ENCODE peak calls at places on chromosomes 11 and 22, in four cellular contexts. One of them, this sample, is unnamed. For H3K4me1, the result is how much of the 10 kb centered on the place peaks cover.

GRCh38 chr22:41256254-41256897 is 15.6 kb upstream of the CHADL start:
- DNase-seq in ascending aorta: no peak
- DNase-seq in tibial nerve: no peak
- DNase-seq in Caco-2: no peak
- DNase-seq in this sample: no peak

GRCh38 chr11:36243641-36244040 is 45.6 kb downstream of the COMMD9 start:
- DNase-seq in ascending aorta: no peak
- DNase-seq in tibial nerve: no peak
- DNase-seq in Caco-2: no peak
- DNase-seq in this sample: no peak

GRCh38 chr22:33083212-33083611 is 25.0 kb upstream of the SYN3 start:
- DNase-seq in ascending aorta: no peak
- DNase-seq in tibial nerve: no peak
- DNase-seq in Caco-2: no peak
- DNase-seq in this sample: no peak

GRCh38 chr11:85742873-85743275 is 56.9 kb upstream of the CCDC89 start:
- DNase-seq in ascending aorta: no peak
- DNase-seq in tibial nerve: no peak
- DNase-seq in Caco-2: no peak
- DNase-seq in this sample: no peak

GRCh38 chr22:48263431-48263765 is 1500.9 kb downstream of the TBC1D22A start:
- DNase-seq in ascending aorta: no peak
- DNase-seq in tibial nerve: no peak
- DNase-seq in Caco-2: no peak
- DNase-seq in this sample: peak

GRCh38 chr11:44600739-44601416 is 35.4 kb downstream of the CD82 start:
- DNase-seq in ascending aorta: no peak
- DNase-seq in tibial nerve: no peak
- DNase-seq in Caco-2: no peak
- DNase-seq in this sample: no peak

GRCh38 chr11:117075186-117075585 is 23.0 kb downstream of the SIK3 start:
- DNase-seq in ascending aorta: no peak
- DNase-seq in tibial nerve: no peak
- DNase-seq in Caco-2: no peak
- DNase-seq in this sample: no peak

GRCh38 chr11:102703826-102704493 is 1.6 kb downstream of the MMP27 start:
- DNase-seq in ascending aorta: no peak
- DNase-seq in tibial nerve: no peak
- DNase-seq in Caco-2: no peak
- DNase-seq in this sample: no peak

GRCh38 chr11:128653828-128654231 is 40.0 kb upstream of the FLI1 start:
- DNase-seq in ascending aorta: peak
- DNase-seq in tibial nerve: peak
- DNase-seq in Caco-2: no peak
- DNase-seq in this sample: peak

GRCh38 chr22:28282346-28282745 is 363.3 kb upstream of the PITPNB start:
- DNase-seq in ascending aorta: no peak
- DNase-seq in tibial nerve: no peak
- DNase-seq in Caco-2: no peak
- DNase-seq in this sample: no peak

GRCh38 chr22:35582861-35583670 is 34.1 kb downstream of the MB start:
- DNase-seq in ascending aorta: no peak
- DNase-seq in tibial nerve: peak
- DNase-seq in Caco-2: peak
- DNase-seq in this sample: no peak

GRCh38 chr11:119055901-119056300 is 1.1 kb downstream of the HYOU1 start:
- DNase-seq in ascending aorta: no peak
- DNase-seq in tibial nerve: no peak
- DNase-seq in Caco-2: no peak
- DNase-seq in this sample: no peak

GRCh38 chr22:37192741-37193140 is 4.7 kb upstream of the C1QTNF6 start:
- DNase-seq in ascending aorta: no peak
- DNase-seq in tibial nerve: no peak
- DNase-seq in Caco-2: no peak
- DNase-seq in this sample: peak

GRCh38 chr11:61124574-61125309 is 22.5 kb downstream of the CD5 start:
- DNase-seq in ascending aorta: no peak
- DNase-seq in tibial nerve: no peak
- DNase-seq in Caco-2: no peak
- DNase-seq in this sample: no peak

GRCh38 chr11:14612624-14613023 is 31.0 kb upstream of the PDE3B start:
- DNase-seq in ascending aorta: no peak
- DNase-seq in tibial nerve: no peak
- DNase-seq in Caco-2: no peak
- DNase-seq in this sample: no peak

GRCh38 chr11:11672764-11673163 is 51.0 kb upstream of the GALNT18 start:
- DNase-seq in ascending aorta: no peak
- DNase-seq in tibial nerve: no peak
- DNase-seq in Caco-2: no peak
- DNase-seq in this sample: no peak

GRCh38 chr11:134911514-134912180 is 499.6 kb upstream of the B3GAT1 start:
- DNase-seq in ascending aorta: no peak
- DNase-seq in tibial nerve: no peak
- DNase-seq in Caco-2: peak
- DNase-seq in this sample: no peak

GRCh38 chr11:7143908-7144307 is 55.1 kb downstream of the RBMXL2 start:
- DNase-seq in ascending aorta: no peak
- DNase-seq in tibial nerve: no peak
- DNase-seq in Caco-2: no peak
- DNase-seq in this sample: no peak

GRCh38 chr11:62601114-62601363 is 626 bp downstream of the MTA2 start:
- DNase-seq in ascending aorta: no peak
- DNase-seq in tibial nerve: no peak
- DNase-seq in Caco-2: no peak
- DNase-seq in this sample: no peak

GRCh38 chr11:1202154-1202775 is 20.6 kb upstream of the MUC5B start:
- DNase-seq in ascending aorta: no peak
- DNase-seq in tibial nerve: no peak
- DNase-seq in Caco-2: no peak
- DNase-seq in this sample: peak

GRCh38 chr11:86978756-86979608 is 23.8 kb upstream of the FZD4 start:
- DNase-seq in ascending aorta: no peak
- DNase-seq in tibial nerve: peak
- DNase-seq in Caco-2: peak
- DNase-seq in this sample: no peak

GRCh38 chr11:123588117-123588815 is 66.2 kb downstream of the SCN3B start:
- DNase-seq in ascending aorta: no peak
- DNase-seq in tibial nerve: no peak
- DNase-seq in Caco-2: peak
- DNase-seq in this sample: no peak

GRCh38 chr22:48779211-48779643 is 1048.4 kb downstream of the BRD1 start:
- DNase-seq in ascending aorta: no peak
- DNase-seq in tibial nerve: no peak
- DNase-seq in Caco-2: no peak
- DNase-seq in this sample: peak

GRCh38 chr22:29265306-29265705 is 2.5 kb downstream of the RHBDD3 start:
- DNase-seq in ascending aorta: no peak
- DNase-seq in tibial nerve: no peak
- DNase-seq in Caco-2: no peak
- DNase-seq in this sample: no peak

GRCh38 chr11:8346157-8346755 is 82.6 kb upstream of the LMO1 start:
- DNase-seq in ascending aorta: no peak
- DNase-seq in tibial nerve: no peak
- DNase-seq in Caco-2: no peak
- DNase-seq in this sample: no peak
- H3K4me1 ChIP-seq in ascending aorta: under half
- H3K4me1 ChIP-seq in tibial nerve: under half
- H3K4me1 ChIP-seq in Caco-2: under half
- H3K4me1 ChIP-seq in this sample: under half

GRCh38 chr11:48098024-48098423 is 117.7 kb downstream of the PTPRJ start:
- DNase-seq in ascending aorta: no peak
- DNase-seq in tibial nerve: no peak
- DNase-seq in Caco-2: no peak
- DNase-seq in this sample: no peak
- H3K4me1 ChIP-seq in ascending aorta: under half
- H3K4me1 ChIP-seq in tibial nerve: half or more
- H3K4me1 ChIP-seq in Caco-2: under half
- H3K4me1 ChIP-seq in this sample: under half

GRCh38 chr11:9203715-9204311 is 61.3 kb downstream of the DENND5A start:
- DNase-seq in ascending aorta: no peak
- DNase-seq in tibial nerve: no peak
- DNase-seq in Caco-2: peak
- DNase-seq in this sample: no peak

GRCh38 chr11:9201372-9202162 is 63.6 kb downstream of the DENND5A start:
- DNase-seq in ascending aorta: no peak
- DNase-seq in tibial nerve: no peak
- DNase-seq in Caco-2: no peak
- DNase-seq in this sample: no peak

GRCh38 chr11:9205596-9205995 is 59.6 kb downstream of the DENND5A start:
- DNase-seq in ascending aorta: no peak
- DNase-seq in tibial nerve: no peak
- DNase-seq in Caco-2: no peak
- DNase-seq in this sample: no peak

GRCh38 chr11:9200471-9200870 is 64.7 kb downstream of the DENND5A start:
- DNase-seq in ascending aorta: no peak
- DNase-seq in tibial nerve: no peak
- DNase-seq in Caco-2: no peak
- DNase-seq in this sample: no peak
- H3K4me1 ChIP-seq in ascending aorta: under half
- H3K4me1 ChIP-seq in tibial nerve: under half
- H3K4me1 ChIP-seq in Caco-2: under half
- H3K4me1 ChIP-seq in this sample: under half

GRCh38 chr22:45636668-45637067 is 35.0 kb upstream of the ATXN10 start:
- DNase-seq in ascending aorta: no peak
- DNase-seq in tibial nerve: no peak
- DNase-seq in Caco-2: no peak
- DNase-seq in this sample: peak
- H3K4me1 ChIP-seq in ascending aorta: under half
- H3K4me1 ChIP-seq in tibial nerve: under half
- H3K4me1 ChIP-seq in Caco-2: under half
- H3K4me1 ChIP-seq in this sample: under half

GRCh38 chr11:121347805-121348204 is 55.2 kb downstream of the SC5D start:
- DNase-seq in ascending aorta: no peak
- DNase-seq in tibial nerve: no peak
- DNase-seq in Caco-2: no peak
- DNase-seq in this sample: no peak

GRCh38 chr11:121347094-121347493 is 54.5 kb downstream of the SC5D start:
- DNase-seq in ascending aorta: no peak
- DNase-seq in tibial nerve: no peak
- DNase-seq in Caco-2: no peak
- DNase-seq in this sample: no peak

GRCh38 chr11:121350314-121351046 is 57.9 kb downstream of the SC5D start:
- DNase-seq in ascending aorta: no peak
- DNase-seq in tibial nerve: no peak
- DNase-seq in Caco-2: no peak
- DNase-seq in this sample: no peak

GRCh38 chr11:121349790-121350189 is 57.2 kb downstream of the SC5D start:
- DNase-seq in ascending aorta: no peak
- DNase-seq in tibial nerve: no peak
- DNase-seq in Caco-2: no peak
- DNase-seq in this sample: no peak

DNA sequence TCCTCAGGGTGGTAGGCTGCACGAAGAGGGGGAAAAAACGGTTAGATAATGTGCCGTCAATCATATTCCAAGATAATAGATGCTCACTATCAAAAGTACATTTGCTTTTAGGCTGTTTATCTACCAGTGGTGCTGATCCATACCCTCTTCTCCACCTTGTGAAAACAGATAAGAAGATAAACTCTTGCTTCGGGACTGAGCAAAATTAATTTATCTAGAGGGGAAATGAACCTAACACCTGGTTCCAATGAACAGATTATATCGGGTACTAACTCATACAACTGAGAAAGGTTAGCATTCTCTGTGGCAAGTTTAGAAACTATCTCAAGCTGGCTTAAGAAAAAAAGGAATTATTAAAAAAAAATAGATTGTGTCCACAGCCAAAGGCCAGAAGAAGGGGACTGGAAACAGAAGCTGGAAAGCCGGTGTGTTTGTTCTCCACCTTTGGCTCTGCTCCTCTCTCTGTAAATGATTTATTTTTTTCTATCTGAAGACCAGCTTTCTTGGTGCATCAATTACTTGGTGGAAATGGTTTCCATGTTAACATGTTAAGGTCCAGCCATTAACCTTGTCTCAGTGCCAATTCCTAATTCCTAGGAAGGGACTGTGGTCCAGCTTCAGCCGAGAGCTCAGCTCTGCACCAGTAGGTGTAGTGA is 55.8 kb downstream of the SC5D start:
- DNase-seq in ascending aorta: no peak
- DNase-seq in tibial nerve: no peak
- DNase-seq in Caco-2: no peak
- DNase-seq in this sample: no peak
- H3K4me1 ChIP-seq in ascending aorta: under half
- H3K4me1 ChIP-seq in tibial nerve: under half
- H3K4me1 ChIP-seq in Caco-2: under half
- H3K4me1 ChIP-seq in this sample: under half

DNA sequence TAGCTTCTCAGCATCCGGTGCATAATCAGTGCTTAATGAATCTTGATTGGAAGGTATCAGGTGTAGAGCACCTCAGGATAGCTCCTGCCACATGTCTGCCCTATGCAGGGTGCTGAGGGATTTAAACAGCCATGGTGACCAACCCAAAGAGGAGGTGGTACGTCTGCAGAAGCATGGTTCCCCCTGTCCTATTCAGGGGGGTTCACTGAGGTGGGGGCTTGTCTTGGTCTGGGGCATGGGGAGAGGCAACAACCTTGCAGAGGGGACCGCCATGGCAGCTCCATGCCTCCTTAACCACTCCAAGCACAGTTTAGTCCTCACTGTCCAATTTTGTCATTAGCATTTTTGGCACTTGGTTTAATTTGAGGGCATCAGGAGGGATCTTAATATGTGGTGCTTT is 24.9 kb downstream of the UBE2L3 start:
- DNase-seq in ascending aorta: no peak
- DNase-seq in tibial nerve: no peak
- DNase-seq in Caco-2: no peak
- DNase-seq in this sample: no peak
- H3K4me1 ChIP-seq in ascending aorta: under half
- H3K4me1 ChIP-seq in tibial nerve: half or more
- H3K4me1 ChIP-seq in Caco-2: under half
- H3K4me1 ChIP-seq in this sample: under half

GRCh38 chr22:19890502-19891349 is 36.1 kb upstream of the GNB1L start:
- DNase-seq in ascending aorta: no peak
- DNase-seq in tibial nerve: no peak
- DNase-seq in Caco-2: no peak
- DNase-seq in this sample: no peak

GRCh38 chr22:19888131-19888746 is 33.6 kb upstream of the GNB1L start:
- DNase-seq in ascending aorta: no peak
- DNase-seq in tibial nerve: no peak
- DNase-seq in Caco-2: no peak
- DNase-seq in this sample: no peak

GRCh38 chr22:19892249-19892879 is 37.7 kb upstream of the GNB1L start:
- DNase-seq in ascending aorta: no peak
- DNase-seq in tibial nerve: no peak
- DNase-seq in Caco-2: no peak
- DNase-seq in this sample: no peak

GRCh38 chr22:19891350-19892248 is 36.9 kb upstream of the GNB1L start:
- DNase-seq in ascending aorta: no peak
- DNase-seq in tibial nerve: no peak
- DNase-seq in Caco-2: peak
- DNase-seq in this sample: no peak

DNA sequence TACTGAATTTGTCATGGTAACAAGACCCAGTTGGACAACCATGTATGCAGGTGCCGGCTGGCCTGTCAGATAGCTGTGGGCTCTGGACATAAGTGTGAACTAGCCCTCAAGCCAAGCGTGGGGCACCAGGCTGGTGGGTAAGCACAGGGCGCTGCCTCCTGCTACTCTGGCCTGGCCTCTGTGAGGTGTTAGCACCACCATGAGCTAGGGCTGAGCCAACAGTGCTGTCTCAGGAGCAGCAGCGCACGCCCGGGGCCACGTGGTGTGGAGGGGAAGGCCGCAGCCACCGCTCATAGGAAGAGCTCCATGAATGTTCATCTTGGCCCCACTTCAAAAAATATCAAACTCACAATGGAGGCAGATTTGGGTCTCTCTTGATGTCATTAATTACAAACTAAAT is 35.3 kb upstream of the GNB1L start:
- DNase-seq in ascending aorta: no peak
- DNase-seq in tibial nerve: no peak
- DNase-seq in Caco-2: no peak
- DNase-seq in this sample: peak
- H3K4me1 ChIP-seq in ascending aorta: under half
- H3K4me1 ChIP-seq in tibial nerve: under half
- H3K4me1 ChIP-seq in Caco-2: under half
- H3K4me1 ChIP-seq in this sample: half or more

This sample was measured in suprapubic skin.